ENCODE peak calls at places on chromosomes 12 and 14, in four cellular contexts. One of them, this sample, is unnamed.

GRCh38 chr14:94123868-94124267 is 5.5 kb downstream of the IFI27L2 start:
- DNase-seq in IMR-90: no peak
- DNase-seq in GM12878: no peak
- DNase-seq in endothelial cell of umbilical vein: no peak
- DNase-seq in this sample: no peak

GRCh38 chr12:69555461-69555860 is 29.8 kb upstream of the CCT2 start:
- DNase-seq in IMR-90: peak; percentile 98
- DNase-seq in GM12878: no peak
- DNase-seq in endothelial cell of umbilical vein: no peak
- DNase-seq in this sample: no peak

GRCh38 chr12:28550757-28551381 is 360.6 kb downstream of the CCDC91 start:
- DNase-seq in GM12878: no peak
- DNase-seq in endothelial cell of umbilical vein: peak; percentile 72
- DNase-seq in IMR-90: peak; percentile 86
- DNase-seq in this sample: no peak

GRCh38 chr12:17809206-17809605 is 280.8 kb downstream of the RERGL start:
- DNase-seq in IMR-90: no peak
- DNase-seq in GM12878: no peak
- DNase-seq in endothelial cell of umbilical vein: no peak
- DNase-seq in this sample: no peak

GRCh38 chr14:66496911-66497310 is 10.7 kb downstream of the CCDC196 start:
- DNase-seq in IMR-90: no peak
- DNase-seq in GM12878: no peak
- DNase-seq in endothelial cell of umbilical vein: no peak
- DNase-seq in this sample: no peak

GRCh38 chr14:90507428-90507827 is 110.6 kb downstream of the CALM1 start:
- DNase-seq in GM12878: no peak
- DNase-seq in IMR-90: no peak
- DNase-seq in endothelial cell of umbilical vein: no peak
- DNase-seq in this sample: no peak

GRCh38 chr12:93244514-93245077 is 133.1 kb upstream of the NUDT4 start:
- DNase-seq in endothelial cell of umbilical vein: no peak
- DNase-seq in IMR-90: no peak
- DNase-seq in GM12878: peak; percentile 48
- DNase-seq in this sample: no peak

GRCh38 chr12:24608637-24609285 is 340.1 kb downstream of the BCAT1 start:
- DNase-seq in GM12878: no peak
- DNase-seq in endothelial cell of umbilical vein: peak; percentile 91
- DNase-seq in IMR-90: peak; percentile 38
- DNase-seq in this sample: no peak

GRCh38 chr14:68653754-68654153 is 139.1 kb downstream of the ZFP36L1 start:
- DNase-seq in GM12878: no peak
- DNase-seq in IMR-90: no peak
- DNase-seq in endothelial cell of umbilical vein: no peak
- DNase-seq in this sample: no peak

GRCh38 chr12:121789800-121790748 is 3.4 kb downstream of the RHOF start:
- DNase-seq in GM12878: peak; percentile 70
- DNase-seq in IMR-90: peak; percentile 34
- DNase-seq in endothelial cell of umbilical vein: no peak
- DNase-seq in this sample: no peak

GRCh38 chr14:71783786-71784185 is 148.4 kb upstream of the RGS6 start:
- DNase-seq in IMR-90: no peak
- DNase-seq in GM12878: no peak
- DNase-seq in endothelial cell of umbilical vein: peak; percentile 30
- DNase-seq in this sample: no peak

GRCh38 chr12:117874842-117875434 is 93.9 kb downstream of the KSR2 start:
- DNase-seq in IMR-90: peak; percentile 35
- DNase-seq in GM12878: no peak
- DNase-seq in endothelial cell of umbilical vein: peak; percentile 56
- DNase-seq in this sample: peak; percentile 74

GRCh38 chr12:50533971-50534370 is 29.2 kb downstream of the DIP2B start:
- DNase-seq in IMR-90: no peak
- DNase-seq in endothelial cell of umbilical vein: no peak
- DNase-seq in GM12878: no peak
- DNase-seq in this sample: no peak

GRCh38 chr14:81831128-81831815 is 297.6 kb upstream of the SEL1L start:
- DNase-seq in IMR-90: no peak
- DNase-seq in endothelial cell of umbilical vein: no peak
- DNase-seq in GM12878: no peak
- DNase-seq in this sample: no peak

GRCh38 chr12:122064780-122065588 is 13.6 kb upstream of the MLXIP start:
- DNase-seq in GM12878: no peak
- DNase-seq in IMR-90: peak; percentile 86
- DNase-seq in endothelial cell of umbilical vein: peak; percentile 69
- DNase-seq in this sample: peak; percentile 83

GRCh38 chr12:121638298-121639202 is 12.2 kb downstream of the ORAI1 start:
- DNase-seq in GM12878: no peak
- DNase-seq in endothelial cell of umbilical vein: no peak
- DNase-seq in IMR-90: no peak
- DNase-seq in this sample: peak; percentile 12

GRCh38 chr12:56157201-56158028 is 744 bp upstream of the MYL6 start:
- DNase-seq in IMR-90: peak; percentile 83
- DNase-seq in endothelial cell of umbilical vein: peak; percentile 90
- DNase-seq in GM12878: no peak
- DNase-seq in this sample: no peak

GRCh38 chr12:130508318-130508717 is 170.6 kb downstream of the PIWIL1 start:
- DNase-seq in GM12878: no peak
- DNase-seq in IMR-90: no peak
- DNase-seq in endothelial cell of umbilical vein: no peak
- DNase-seq in this sample: no peak

GRCh38 chr12:132327351-132328171 is 1.8 kb downstream of the GALNT9 start:
- DNase-seq in IMR-90: peak; percentile 82
- DNase-seq in endothelial cell of umbilical vein: peak; percentile 45
- DNase-seq in GM12878: no peak
- DNase-seq in this sample: no peak

GRCh38 chr12:6961695-6962284 is 8.7 kb downstream of the PHB2 start:
- DNase-seq in GM12878: no peak
- DNase-seq in IMR-90: peak; percentile 77
- DNase-seq in endothelial cell of umbilical vein: peak; percentile 61
- DNase-seq in this sample: peak; percentile 82

GRCh38 chr12:26011099-26011498 is 52.6 kb downstream of the RASSF8 start:
- DNase-seq in IMR-90: peak; percentile 92
- DNase-seq in endothelial cell of umbilical vein: no peak
- DNase-seq in GM12878: no peak
- DNase-seq in this sample: no peak

GRCh38 chr12:93614917-93615596 is 42.6 kb downstream of the SOCS2 start:
- DNase-seq in IMR-90: peak; percentile 22
- DNase-seq in endothelial cell of umbilical vein: no peak
- DNase-seq in GM12878: no peak
- DNase-seq in this sample: no peak

GRCh38 chr14:21419528-21419927 is 35.7 kb upstream of the SUPT16H start:
- DNase-seq in GM12878: no peak
- DNase-seq in endothelial cell of umbilical vein: no peak
- DNase-seq in IMR-90: no peak
- DNase-seq in this sample: no peak

GRCh38 chr12:110693731-110694130 is 4.8 kb upstream of the HVCN1 start:
- DNase-seq in IMR-90: no peak
- DNase-seq in endothelial cell of umbilical vein: no peak
- DNase-seq in GM12878: no peak
- DNase-seq in this sample: no peak

GRCh38 chr14:104799657-104800599 is 973 bp upstream of the ZBTB42 start:
- DNase-seq in GM12878: no peak
- DNase-seq in IMR-90: peak; percentile 67
- DNase-seq in endothelial cell of umbilical vein: peak; percentile 62
- DNase-seq in this sample: peak; percentile 95

GRCh38 chr14:21302013-21302857 is 22.4 kb downstream of the RPGRIP1 start:
- DNase-seq in IMR-90: no peak
- DNase-seq in endothelial cell of umbilical vein: no peak
- DNase-seq in GM12878: no peak
- DNase-seq in this sample: no peak

GRCh38 chr12:91250273-91250672 is 67.7 kb upstream of the DCN start:
- DNase-seq in IMR-90: peak; percentile 58
- DNase-seq in endothelial cell of umbilical vein: no peak
- DNase-seq in GM12878: no peak
- DNase-seq in this sample: no peak

GRCh38 chr14:105075364-105076295 is 10.4 kb upstream of the GPR132 start:
- DNase-seq in endothelial cell of umbilical vein: no peak
- DNase-seq in IMR-90: peak; percentile 52
- DNase-seq in GM12878: no peak
- DNase-seq in this sample: peak; percentile 87

GRCh38 chr12:31868980-31869379 is 90.2 kb upstream of the RESF1 start:
- DNase-seq in endothelial cell of umbilical vein: peak; percentile 69
- DNase-seq in GM12878: no peak
- DNase-seq in IMR-90: peak; percentile 20
- DNase-seq in this sample: no peak

GRCh38 chr14:67806228-67806627 is 10.2 kb downstream of the ZFYVE26 start:
- DNase-seq in endothelial cell of umbilical vein: no peak
- DNase-seq in IMR-90: peak; percentile 7
- DNase-seq in GM12878: no peak
- DNase-seq in this sample: no peak

GRCh38 chr12:14454098-14454907 is 88.8 kb downstream of the ATF7IP start:
- DNase-seq in GM12878: peak; percentile 30
- DNase-seq in endothelial cell of umbilical vein: peak; percentile 33
- DNase-seq in IMR-90: peak; percentile 34
- DNase-seq in this sample: peak; percentile 42

GRCh38 chr14:99728231-99728920 is 44.3 kb downstream of the CYP46A1 start:
- DNase-seq in endothelial cell of umbilical vein: no peak
- DNase-seq in IMR-90: no peak
- DNase-seq in GM12878: no peak
- DNase-seq in this sample: no peak

GRCh38 chr14:39740454-39740853 is 308.2 kb upstream of the FBXO33 start:
- DNase-seq in IMR-90: no peak
- DNase-seq in GM12878: no peak
- DNase-seq in endothelial cell of umbilical vein: no peak
- DNase-seq in this sample: no peak

DNA sequence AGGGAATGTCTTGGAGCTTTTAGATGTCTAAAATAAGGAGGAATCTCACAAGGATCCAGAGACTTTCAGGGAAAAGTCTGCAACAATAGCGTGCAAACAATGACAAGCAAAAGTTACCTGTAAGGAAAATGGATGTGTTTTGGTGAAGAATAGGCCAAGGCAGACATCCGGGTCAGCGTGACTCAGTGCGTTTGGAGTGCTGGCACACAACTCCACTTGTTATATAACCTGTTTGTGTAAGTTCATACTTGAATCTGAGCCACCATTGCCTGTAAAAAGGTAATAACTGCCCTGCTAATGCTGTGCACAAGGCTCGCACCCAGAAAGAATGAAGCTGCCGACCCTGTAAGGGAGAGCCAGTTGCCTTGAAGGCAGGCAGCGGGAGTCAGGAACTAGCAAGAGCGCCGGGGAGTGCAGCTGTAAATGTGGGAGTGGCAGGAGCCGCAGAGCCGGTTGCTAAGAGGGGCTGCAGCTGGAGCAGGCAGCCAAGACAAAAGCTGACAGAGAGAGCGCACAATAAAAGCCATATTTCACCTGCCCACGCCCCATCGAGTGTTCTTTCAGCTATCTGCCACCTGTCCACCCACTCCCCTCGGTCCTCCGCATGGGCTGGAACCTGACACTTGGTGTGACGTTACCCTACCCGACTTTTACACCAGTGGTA is 638.5 kb upstream of the MIS18BP1 start:
- DNase-seq in IMR-90: no peak
- DNase-seq in GM12878: no peak
- DNase-seq in endothelial cell of umbilical vein: no peak
- DNase-seq in this sample: no peak
- TF ChIP-seq FOS in IMR-90: no peak
- TF ChIP-seq FOS in GM12878: no peak
- TF ChIP-seq FOS in endothelial cell of umbilical vein: no peak
- TF ChIP-seq FOS in this sample: no peak

GRCh38 chr12:94699796-94700195 is 49.4 kb upstream of the TMCC3 start:
- DNase-seq in IMR-90: no peak
- DNase-seq in GM12878: no peak
- DNase-seq in endothelial cell of umbilical vein: no peak
- DNase-seq in this sample: no peak
- TF ChIP-seq FOS in IMR-90: no peak
- TF ChIP-seq FOS in GM12878: no peak
- TF ChIP-seq FOS in endothelial cell of umbilical vein: no peak
- TF ChIP-seq FOS in this sample: no peak

GRCh38 chr12:47634127-47634526 is 71.7 kb downstream of the RPAP3 start:
- DNase-seq in IMR-90: no peak
- DNase-seq in endothelial cell of umbilical vein: no peak
- DNase-seq in GM12878: no peak
- DNase-seq in this sample: no peak
- TF ChIP-seq FOS in IMR-90: no peak
- TF ChIP-seq FOS in endothelial cell of umbilical vein: no peak
- TF ChIP-seq FOS in GM12878: no peak
- TF ChIP-seq FOS in this sample: no peak

DNA sequence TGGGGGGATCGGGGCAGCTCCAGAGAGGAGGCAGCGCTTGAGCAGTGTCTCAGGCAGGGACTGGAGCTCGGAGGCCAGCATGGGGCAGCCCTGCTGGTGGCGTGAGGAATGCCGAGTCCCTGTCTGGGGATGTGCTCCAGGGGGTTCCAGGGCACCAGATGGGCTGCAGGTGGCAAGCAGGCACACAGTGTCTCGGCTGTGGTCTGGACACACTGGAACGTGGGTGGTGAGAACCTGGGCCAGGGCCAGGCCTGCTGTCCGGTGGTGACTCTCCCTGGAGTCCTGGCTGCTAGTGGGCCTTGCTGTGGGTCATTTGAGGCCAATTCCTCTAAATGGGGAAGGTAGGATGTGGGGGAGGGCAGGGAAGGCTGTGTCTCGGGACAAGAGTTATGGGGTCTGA is 199.4 kb upstream of the RTL1 start:
- DNase-seq in GM12878: no peak
- DNase-seq in IMR-90: no peak
- DNase-seq in endothelial cell of umbilical vein: no peak
- DNase-seq in this sample: no peak
- TF ChIP-seq FOS in GM12878: no peak
- TF ChIP-seq FOS in IMR-90: no peak
- TF ChIP-seq FOS in endothelial cell of umbilical vein: no peak
- TF ChIP-seq FOS in this sample: no peak

GRCh38 chr14:84250863-84251262 is 1279.1 kb upstream of the FLRT2 start:
- DNase-seq in GM12878: no peak
- DNase-seq in IMR-90: no peak
- DNase-seq in endothelial cell of umbilical vein: peak; percentile 94
- DNase-seq in this sample: no peak

GRCh38 chr14:84252706-84253105 is 1277.2 kb upstream of the FLRT2 start:
- DNase-seq in GM12878: no peak
- DNase-seq in IMR-90: no peak
- DNase-seq in endothelial cell of umbilical vein: peak; percentile 54
- DNase-seq in this sample: no peak

GRCh38 chr14:84254205-84254788 is 1275.6 kb upstream of the FLRT2 start:
- DNase-seq in GM12878: no peak
- DNase-seq in IMR-90: no peak
- DNase-seq in endothelial cell of umbilical vein: peak; percentile 96
- DNase-seq in this sample: no peak
- TF ChIP-seq FOS in GM12878: no peak
- TF ChIP-seq FOS in IMR-90: no peak
- TF ChIP-seq FOS in endothelial cell of umbilical vein: no peak
- TF ChIP-seq FOS in this sample: no peak

DNA sequence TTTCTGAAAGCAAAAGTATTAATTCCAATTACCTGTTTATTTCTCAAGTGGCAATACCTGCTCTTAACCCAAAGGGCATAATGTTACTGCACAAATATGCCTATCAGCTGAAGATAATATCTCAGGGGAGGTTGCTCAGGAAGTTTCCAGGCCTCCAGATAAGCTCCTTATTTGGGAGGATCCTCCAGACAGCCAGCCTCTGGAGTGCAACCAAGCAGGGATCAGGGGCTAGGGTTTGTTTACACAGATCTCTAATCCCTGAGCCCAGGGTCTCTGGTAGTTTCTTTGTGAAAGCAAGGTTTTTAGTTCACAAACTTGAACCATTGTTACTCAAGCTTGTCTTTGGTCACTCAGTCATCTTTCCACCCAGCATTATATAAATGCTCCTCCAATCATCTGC is 124.4 kb downstream of the SLC38A4 start:
- DNase-seq in endothelial cell of umbilical vein: no peak
- DNase-seq in IMR-90: no peak
- DNase-seq in GM12878: no peak
- DNase-seq in this sample: no peak
- TF ChIP-seq FOS in endothelial cell of umbilical vein: no peak
- TF ChIP-seq FOS in IMR-90: no peak
- TF ChIP-seq FOS in GM12878: no peak
- TF ChIP-seq FOS in this sample: no peak